ENCODE peak calls at places on chromosomes 2 and 18, in four cellular contexts. Z is stomach; U is CD8-positive, alpha-beta memory T cell; X is ascending aorta. J is an unnamed sample.

GRCh38 chr2:46385786-46386577 is 88.8 kb downstream of the EPAS1 start:
- DNase-seq in U (no peak), X (no peak), Z (no peak), J (no peak)

GRCh38 chr2:188399159-188399558 is 107.5 kb downstream of the GULP1 start:
- DNase-seq in X (no peak), Z (no peak), U (no peak), J (no peak)

GRCh38 chr2:241315879-241316700 is at the start of gene SEPTIN2:
- DNase-seq in U (peak; percentile 85), X (peak; percentile 28), Z (no peak), J (peak; percentile 96)

GRCh38 chr2:26561918-26562810 is 79.0 kb downstream of the CIB4 start:
- DNase-seq in U (no peak), Z (peak; percentile 72), X (no peak), J (peak; percentile 89)

GRCh38 chr2:168157070-168157469 is 90.3 kb downstream of the STK39 start:
- DNase-seq in Z (no peak), U (no peak), X (no peak), J (no peak)

GRCh38 chr2:158539176-158539895 is 82.6 kb downstream of the PKP4 start:
- DNase-seq in U (no peak), Z (no peak), X (no peak), J (no peak)

GRCh38 chr2:168178925-168179324 is 68.5 kb downstream of the STK39 start:
- DNase-seq in U (no peak), Z (no peak), X (no peak), J (no peak)

GRCh38 chr2:172430671-172431070 is 3.3 kb downstream of the ITGA6 start:
- DNase-seq in Z (no peak), U (no peak), X (no peak), J (no peak)

GRCh38 chr2:169095631-169096105 is 26.3 kb downstream of the DHRS9 start:
- DNase-seq in U (no peak), X (no peak), Z (no peak), J (no peak)

GRCh38 chr2:126770466-126770865 is 114.5 kb downstream of the GYPC start:
- DNase-seq in U (no peak), Z (no peak), X (no peak), J (no peak)

GRCh38 chr2:46377666-46378560 is 80.7 kb downstream of the EPAS1 start:
- DNase-seq in U (no peak), Z (no peak), X (no peak), J (no peak)

GRCh38 chr2:217256261-217256660 is 396.4 kb upstream of the TNP1 start:
- DNase-seq in Z (no peak), U (no peak), X (no peak), J (no peak)

GRCh38 chr2:187874786-187875185 is 320.6 kb upstream of the TFPI start:
- DNase-seq in U (no peak), Z (no peak), X (no peak), J (no peak)

GRCh38 chr2:43125090-43125998 is 101.1 kb downstream of the ZFP36L2 start:
- DNase-seq in X (no peak), Z (no peak), U (no peak), J (no peak)

GRCh38 chr2:186306754-186307153 is 179.3 kb upstream of the ZC3H15 start:
- DNase-seq in U (no peak), Z (no peak), X (no peak), J (no peak)

GRCh38 chr2:86048888-86049287 is 56.8 kb downstream of the POLR1A start:
- DNase-seq in X (no peak), U (no peak), Z (no peak), J (no peak)

GRCh38 chr2:78061301-78061700 is 539.1 kb upstream of the LRRTM4 start:
- DNase-seq in U (no peak), X (no peak), Z (no peak), J (no peak)

GRCh38 chr2:44582363-44583008 is 220.7 kb downstream of the CAMKMT start:
- DNase-seq in X (no peak), Z (no peak), U (no peak), J (no peak)

GRCh38 chr18:45254683-45255082 is 360.6 kb upstream of the SLC14A2 start:
- DNase-seq in U (no peak), Z (no peak), X (no peak), J (peak; percentile 76)

GRCh38 chr18:41875094-41875780 is 79.8 kb upstream of the PIK3C3 start:
- DNase-seq in Z (no peak), X (no peak), U (no peak), J (no peak)

GRCh38 chr2:13009027-13009426 is 292.3 kb downstream of the TRIB2 start:
- DNase-seq in Z (no peak), U (no peak), X (no peak), J (no peak)

GRCh38 chr18:37535968-37536367 is 29.6 kb downstream of the CELF4 start:
- DNase-seq in X (no peak), U (no peak), Z (no peak), J (no peak)

GRCh38 chr2:121098556-121098955 is 186.4 kb downstream of the TFCP2L1 start:
- DNase-seq in X (no peak), U (no peak), Z (no peak), J (no peak)

GRCh38 chr18:45012286-45012685 is 331.6 kb downstream of the SETBP1 start:
- DNase-seq in Z (no peak), X (no peak), U (no peak), J (no peak)

GRCh38 chr2:131052741-131053263 is 40.5 kb downstream of the FAM168B start:
- DNase-seq in X (no peak), U (no peak), Z (no peak), J (no peak)

GRCh38 chr2:210207929-210208328 is 17.3 kb downstream of the ACADL start:
- DNase-seq in Z (no peak), U (no peak), X (no peak), J (no peak)

GRCh38 chr18:36735130-36735529 is 93.7 kb downstream of the TPGS2 start:
- DNase-seq in U (no peak), Z (no peak), X (no peak), J (no peak)

GRCh38 chr2:129929321-129930290 is 49.9 kb upstream of the RAB6C start:
- DNase-seq in Z (no peak), U (no peak), X (no peak), J (no peak)

GRCh38 chr2:33788044-33788443 is 188.9 kb upstream of the FAM98A start:
- DNase-seq in Z (no peak), U (no peak), X (no peak), J (no peak)

GRCh38 chr2:1744446-1745170 is at the start of gene PXDN:
- DNase-seq in Z (no peak), X (no peak), U (no peak), J (peak; percentile 87)
- H3K4me3 ChIP-seq in Z (peak within 1 kb of the TSS; percentile 66), X (peak within 1 kb of the TSS; percentile 92), U (no peak within 1 kb of the TSS), J (peak within 1 kb of the TSS; percentile 62)

DNA sequence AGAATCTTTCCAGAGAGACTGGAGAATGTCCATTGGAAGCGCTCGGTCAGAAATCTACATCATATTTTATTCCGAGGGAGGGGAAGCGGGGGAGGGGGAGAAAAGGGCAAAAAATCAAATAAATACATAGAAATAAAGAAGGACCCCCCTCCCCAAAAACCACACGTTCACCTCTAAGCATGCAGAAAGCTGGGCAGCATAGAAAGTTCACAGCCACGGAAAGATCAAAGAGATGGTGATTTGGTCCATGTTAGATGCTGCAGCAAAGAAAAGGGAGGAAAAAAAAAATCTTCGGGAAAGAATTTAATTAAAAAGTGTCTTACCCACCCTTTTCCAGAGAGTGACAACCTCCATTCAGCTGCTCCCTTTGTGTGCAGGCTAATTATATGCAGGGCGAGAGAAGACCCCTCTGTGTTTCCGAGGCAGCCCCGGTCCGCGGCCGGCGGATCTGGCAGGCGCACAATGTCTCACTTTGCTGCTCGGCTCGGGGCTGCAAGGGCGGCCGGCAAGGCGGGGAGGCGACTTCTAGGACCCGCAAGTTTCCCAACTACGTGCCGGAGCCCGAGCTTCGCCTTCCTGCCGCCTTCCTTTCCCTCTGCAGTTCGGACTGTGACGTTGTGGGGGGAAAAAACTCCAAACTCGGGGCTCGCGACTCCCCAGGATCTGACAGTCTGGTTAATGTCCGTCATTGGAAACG is 579 bp downstream of the LRRTM1 start:
- DNase-seq in X (no peak), Z (no peak), U (no peak), J (peak; percentile 72)
- H3K4me3 ChIP-seq in X (peak overlapping the region; percentile 23), Z (peak overlapping the region; percentile 33), U (no peak overlapping the region), J (peak overlapping the region; percentile 43)

GRCh38 chr2:64918220-64918886 is 70.8 kb upstream of the SLC1A4 start:
- DNase-seq in X (no peak), U (no peak), Z (no peak), J (no peak)
- H3K4me3 ChIP-seq in X (peak overlapping the region; percentile 66), U (peak overlapping the region; percentile 64), Z (peak overlapping the region; percentile 37), J (peak overlapping the region; percentile 66)

DNA sequence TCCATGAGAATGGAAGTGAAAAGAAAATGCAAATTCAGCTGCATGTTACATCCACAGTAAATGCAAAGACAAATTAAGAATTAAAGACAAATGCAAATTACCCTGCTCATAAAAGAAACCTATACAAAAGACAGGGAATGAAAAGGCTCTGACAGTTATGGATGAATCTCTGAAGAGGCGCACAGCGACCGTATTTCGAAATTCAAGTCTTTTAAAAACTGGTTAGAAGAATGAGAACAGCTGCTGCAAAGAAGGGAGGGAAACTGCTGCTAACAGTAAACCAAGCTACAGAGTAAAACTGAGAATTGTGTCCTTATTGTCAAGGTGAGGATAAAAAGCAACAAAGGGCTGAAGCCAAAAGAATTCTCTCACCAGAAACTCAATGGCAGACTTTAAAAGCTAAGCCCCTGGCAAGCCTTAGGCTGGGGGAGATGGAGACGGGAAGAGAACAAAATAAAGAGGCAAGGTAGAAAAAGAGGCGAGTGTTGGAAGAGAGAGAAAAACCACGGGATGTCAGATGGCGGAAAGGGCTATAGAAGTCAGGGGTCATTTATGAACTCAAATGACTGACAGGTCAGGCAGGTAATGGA is 197.7 kb upstream of the ACVR2A start:
- DNase-seq in X (no peak), Z (no peak), U (no peak), J (no peak)
- H3K4me3 ChIP-seq in X (no peak overlapping the region), Z (no peak overlapping the region), U (no peak overlapping the region), J (no peak overlapping the region)

DNA sequence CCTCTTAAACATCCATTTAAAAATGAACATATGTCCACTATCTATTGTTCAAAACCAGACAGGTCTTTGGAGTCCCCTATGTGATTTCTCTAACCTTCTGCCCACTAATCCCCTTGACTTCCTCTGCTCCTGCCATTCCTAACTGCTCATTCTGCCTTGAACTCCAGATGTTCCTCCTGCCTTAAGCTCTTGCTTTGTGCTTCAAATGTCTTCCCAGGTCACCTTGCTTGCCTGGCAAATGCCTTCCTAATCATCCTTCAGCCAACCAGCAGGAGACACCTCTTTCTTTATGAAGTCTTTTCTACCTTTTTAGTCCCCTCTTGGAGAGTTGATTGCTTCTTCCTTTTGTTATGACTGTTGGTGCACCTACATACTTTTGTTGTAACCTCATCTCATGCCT is 1043.0 kb upstream of the CHAC2 start:
- DNase-seq in U (no peak), X (no peak), Z (no peak), J (no peak)
- H3K4me3 ChIP-seq in U (no peak overlapping the region), X (no peak overlapping the region), Z (no peak overlapping the region), J (no peak overlapping the region)

J was measured in kidney.